ENCODE peak calls at places on chromosomes 12 and 14, in four cellular contexts. J is IMR-90, R is K562, L is GM12878. C is an unnamed sample.

GRCh38 chr14:49946320-49947141 is 53.6 kb downstream of the ARF6 start:
- DNase-seq in J (peak), R (peak), L (no peak), C (peak)

GRCh38 chr12:126055521-126055920 is 990.3 kb downstream of the AACS start:
- DNase-seq in J (no peak), R (no peak), L (no peak), C (no peak)

GRCh38 chr12:52442600-52443061 is 8.5 kb upstream of the KRT75 start:
- DNase-seq in J (peak), R (no peak), L (no peak), C (peak)

GRCh38 chr14:101173698-101174521 is 270.4 kb upstream of the RTL1 start:
- DNase-seq in J (no peak), L (no peak), R (no peak), C (no peak)

GRCh38 chr14:95597784-95598204 is 62.9 kb downstream of the GLRX5 start:
- DNase-seq in J (peak), L (no peak), R (peak), C (no peak)

GRCh38 chr12:118061876-118062791 is 1.2 kb upstream of the WSB2 start:
- DNase-seq in J (peak), R (peak), L (no peak), C (peak)

GRCh38 chr12:107091381-107091780 is 2.0 kb downstream of the CRY1 start:
- DNase-seq in J (peak), L (no peak), R (no peak), C (no peak)

GRCh38 chr12:43117226-43117930 is 434.6 kb downstream of the ADAMTS20 start:
- DNase-seq in L (no peak), J (no peak), R (no peak), C (no peak)

GRCh38 chr12:95548539-95549391 is 2.5 kb downstream of the USP44 start:
- DNase-seq in R (peak), L (no peak), J (peak), C (peak)

GRCh38 chr12:70154960-70155589 is 88.2 kb upstream of the CNOT2 start:
- DNase-seq in J (no peak), R (no peak), L (no peak), C (no peak)

GRCh38 chr14:74879427-74880180 is 2.1 kb upstream of the DLST start:
- DNase-seq in J (no peak), R (no peak), L (no peak), C (no peak)

GRCh38 chr12:95736631-95737030 is 53.9 kb downstream of the NTN4 start:
- DNase-seq in R (no peak), L (no peak), J (peak), C (no peak)

GRCh38 chr12:122090759-122091535 is 12.4 kb downstream of the MLXIP start:
- DNase-seq in J (peak), R (no peak), L (no peak), C (peak)

GRCh38 chr14:60650382-60650961 is 1.2 kb upstream of the SIX1 start:
- DNase-seq in J (peak), L (no peak), R (no peak), C (no peak)

GRCh38 chr12:45435945-45436710 is 220.2 kb downstream of the ANO6 start:
- DNase-seq in R (no peak), J (no peak), L (no peak), C (no peak)

GRCh38 chr14:65412881-65413738 is 580 bp downstream of the FUT8 start:
- DNase-seq in L (no peak), R (peak), J (peak), C (peak)

GRCh38 chr14:61573748-61574513 is 121.4 kb upstream of the HIF1A start:
- DNase-seq in J (peak), R (no peak), L (no peak), C (no peak)

GRCh38 chr12:57158186-57158585 is 10.8 kb upstream of the LRP1-AS start:
- DNase-seq in R (no peak), J (no peak), L (no peak), C (no peak)

GRCh38 chr12:105256011-105256410 is 20.0 kb upstream of the APPL2 start:
- DNase-seq in J (peak), R (peak), L (no peak), C (no peak)

GRCh38 chr12:119328111-119328510 is 6.4 kb upstream of the CCDC60 start:
- DNase-seq in R (peak), L (no peak), J (no peak), C (peak)

GRCh38 chr12:50764861-50765324 is 992 bp downstream of the ATF1 start:
- DNase-seq in L (no peak), J (peak), R (peak), C (peak)

GRCh38 chr14:100330396-100330931 is 7.3 kb downstream of the SLC25A47 start:
- DNase-seq in L (no peak), R (no peak), J (no peak), C (no peak)

DNA sequence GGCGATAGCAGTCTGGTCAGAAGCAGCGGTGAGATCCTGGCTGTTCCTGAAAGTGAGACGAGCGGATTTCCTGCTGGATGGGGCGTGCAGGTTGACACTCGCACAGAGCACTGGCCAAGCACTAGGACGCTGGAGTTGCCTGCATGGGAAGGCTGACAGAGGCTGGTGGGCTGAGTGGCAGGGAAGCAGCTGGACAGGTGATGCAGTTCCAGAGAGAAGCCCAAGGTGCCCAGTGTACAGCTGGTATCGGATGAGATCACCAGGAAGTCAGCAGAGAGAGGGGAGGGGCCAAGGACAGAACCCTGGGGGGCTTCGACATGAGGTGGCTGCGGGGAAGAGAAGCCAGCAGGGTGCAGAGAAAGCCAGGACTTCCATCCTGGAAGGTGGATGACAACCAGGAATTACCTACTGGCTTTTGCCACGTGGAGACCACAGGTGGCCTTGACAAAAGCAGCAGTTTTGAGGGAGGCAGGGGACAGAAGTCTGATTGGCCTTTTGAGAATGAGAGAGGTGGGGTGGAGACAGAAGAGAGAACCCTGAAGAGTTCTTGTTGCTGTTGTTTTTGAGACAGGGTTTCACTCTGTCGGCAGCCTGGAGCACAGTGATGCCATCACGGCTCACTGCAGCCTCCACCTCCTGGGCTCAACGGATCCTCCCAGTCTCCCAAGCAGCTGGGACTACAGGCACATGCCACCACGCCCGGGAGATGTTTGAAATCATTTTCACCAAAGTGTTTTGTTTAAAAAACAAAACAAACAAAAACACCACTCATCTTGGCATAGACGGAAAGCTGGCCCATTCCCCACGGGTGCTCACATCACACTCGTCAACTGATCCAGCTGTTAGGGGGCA is 35.3 kb downstream of the CDC42BPB start:
- DNase-seq in R (no peak), L (no peak), J (peak), C (no peak)
- TF ChIP-seq RCOR1 in R (no peak), L (no peak), J (no peak), C (no peak)

GRCh38 chr12:47207005-47207717 is 127.4 kb upstream of the AMIGO2 start:
- DNase-seq in R (peak), J (no peak), L (peak), C (no peak)
- TF ChIP-seq ELK1 in R (no peak), J (no peak), L (no peak), C (no peak)

GRCh38 chr12:128820253-128820652 is 3.5 kb downstream of the SLC15A4 start:
- DNase-seq in J (no peak), R (no peak), L (no peak), C (no peak)

GRCh38 chr12:128823216-128823915 is 392 bp downstream of the SLC15A4 start:
- DNase-seq in R (peak), J (no peak), L (no peak), C (no peak)

GRCh38 chr12:128819293-128820144 is 4.2 kb downstream of the SLC15A4 start:
- DNase-seq in J (no peak), R (no peak), L (no peak), C (no peak)

GRCh38 chr12:128818065-128819022 is 5.4 kb downstream of the SLC15A4 start:
- DNase-seq in L (no peak), J (peak), R (no peak), C (peak)

GRCh38 chr12:128820723-128821432 is 2.9 kb downstream of the SLC15A4 start:
- DNase-seq in R (no peak), J (no peak), L (no peak), C (no peak)
- TF ChIP-seq RCOR1 in R (no peak), J (no peak), L (no peak), C (no peak)

GRCh38 chr12:66269757-66270383 is 32.4 kb upstream of the HELB start:
- DNase-seq in R (peak), L (peak), J (peak), C (peak)
- TF ChIP-seq ELK1 in R (no peak), L (no peak), J (no peak), C (no peak)

C was measured in A549.